ENCODE peak calls at places on chromosomes 12 and 14, in six cellular contexts. X is pancreas, N is ascending aorta, H is IMR-90, G is cardiac fibroblast, Q is AG09319. T is an unnamed sample.

GRCh38 chr14:44778562-44778961 is 183.2 kb downstream of the KLHL28 start:
- DNase-seq in X (no peak), N (no peak), H (peak), G (peak), Q (peak), T (no peak)

GRCh38 chr12:107411792-107412535 is 273.6 kb upstream of the PWP1 start:
- DNase-seq in X (no peak), N (no peak), H (peak), G (peak), Q (no peak), T (no peak)

GRCh38 chr12:68462799-68463198 is 130.6 kb upstream of the MDM1 start:
- DNase-seq in X (no peak), N (no peak), H (no peak), G (no peak), Q (no peak), T (no peak)

GRCh38 chr12:121578230-121579189 is 2.3 kb downstream of the KDM2B start:
- DNase-seq in X (peak), N (no peak), H (peak), G (peak), Q (no peak), T (peak)

GRCh38 chr14:91366749-91367148 is 50.9 kb downstream of the CCDC88C start:
- DNase-seq in X (peak), N (no peak), H (no peak), G (no peak), Q (no peak), T (no peak)

GRCh38 chr14:102527255-102528232 is 18.0 kb upstream of the ANKRD9 start:
- DNase-seq in X (no peak), N (no peak), H (no peak), G (peak), Q (no peak), T (peak)

GRCh38 chr12:53378222-53378621 is 1.8 kb upstream of the SP1 start:
- DNase-seq in X (no peak), N (no peak), H (no peak), G (no peak), Q (no peak), T (peak)

GRCh38 chr12:130202201-130202600 is 39.9 kb downstream of the FZD10 start:
- DNase-seq in X (no peak), N (no peak), H (no peak), G (no peak), Q (no peak), T (no peak)

GRCh38 chr14:39434401-39434800 is 2.2 kb upstream of the FBXO33 start:
- DNase-seq in X (no peak), N (no peak), H (peak), G (peak), Q (no peak), T (no peak)

GRCh38 chr12:51419473-51420228 is 5.0 kb upstream of the SLC4A8 start:
- DNase-seq in X (no peak), N (no peak), H (no peak), G (no peak), Q (no peak), T (no peak)

GRCh38 chr12:130500835-130501330 is 163.2 kb downstream of the PIWIL1 start:
- DNase-seq in X (no peak), N (no peak), H (no peak), G (no peak), Q (no peak), T (no peak)

GRCh38 chr14:61106627-61107147 is 125.6 kb downstream of the SLC38A6 start:
- DNase-seq in X (no peak), N (no peak), H (no peak), G (no peak), Q (no peak), T (no peak)
- TF ChIP-seq CTCF in X (no peak), N (no peak), H (peak), G (peak), Q (peak), T (no peak)

GRCh38 chr14:73662439-73663056 is 17.8 kb downstream of the DNAL1 start:
- DNase-seq in X (no peak), N (no peak), H (peak), G (peak), Q (peak), T (no peak)
- TF ChIP-seq CTCF in X (no peak), N (peak), H (peak), G (peak), Q (peak), T (no peak)

GRCh38 chr14:36658091-36659009 is 3.3 kb upstream of the PAX9 start:
- DNase-seq in X (no peak), N (no peak), H (no peak), G (no peak), Q (no peak), T (peak)

GRCh38 chr14:36661506-36662257 is at the start of gene PAX9:
- DNase-seq in X (peak), N (no peak), H (peak), G (peak), Q (peak), T (peak)

GRCh38 chr14:36659010-36659821 is 2.4 kb upstream of the PAX9 start:
- DNase-seq in X (no peak), N (no peak), H (no peak), G (no peak), Q (no peak), T (peak)

GRCh38 chr14:36660736-36661505 is 739 bp upstream of the PAX9 start:
- DNase-seq in X (no peak), N (no peak), H (no peak), G (no peak), Q (no peak), T (peak)

GRCh38 chr14:36659822-36660735 is 1.6 kb upstream of the PAX9 start:
- DNase-seq in X (no peak), N (no peak), H (no peak), G (no peak), Q (no peak), T (no peak)
- TF ChIP-seq CTCF in X (no peak), N (no peak), H (no peak), G (no peak), Q (no peak), T (no peak)

GRCh38 chr14:69865701-69866365 is 13.4 kb upstream of the SMOC1 start:
- DNase-seq in X (no peak), N (no peak), H (no peak), G (no peak), Q (no peak), T (no peak)

GRCh38 chr14:69859591-69859990 is 19.6 kb upstream of the SMOC1 start:
- DNase-seq in X (no peak), N (no peak), H (no peak), G (no peak), Q (no peak), T (no peak)

GRCh38 chr14:69860221-69860620 is 19.0 kb upstream of the SMOC1 start:
- DNase-seq in X (no peak), N (no peak), H (no peak), G (no peak), Q (no peak), T (no peak)

GRCh38 chr14:69861170-69861569 is 18.0 kb upstream of the SMOC1 start:
- DNase-seq in X (no peak), N (no peak), H (no peak), G (no peak), Q (no peak), T (no peak)

DNA sequence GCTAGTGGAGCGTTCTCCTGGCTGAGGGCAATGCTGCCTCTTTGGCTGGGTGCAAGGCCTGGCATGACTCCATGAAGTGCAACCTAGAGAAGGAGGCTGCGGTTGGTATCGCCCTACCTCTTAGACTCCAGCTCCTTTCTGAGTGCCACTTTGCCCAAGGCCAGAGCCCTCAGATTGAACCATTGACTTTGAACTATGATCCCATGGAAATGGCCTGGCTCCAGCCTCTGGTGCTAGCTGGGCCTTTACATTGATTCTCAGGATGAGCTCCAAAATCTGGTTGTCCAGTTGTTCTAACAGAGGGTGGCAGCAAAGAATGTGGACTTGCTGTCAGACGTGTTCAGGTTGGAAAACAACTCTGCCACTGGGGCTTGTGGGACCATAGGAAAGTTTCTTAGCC is 16.1 kb upstream of the SMOC1 start:
- DNase-seq in X (no peak), N (no peak), H (no peak), G (no peak), Q (no peak), T (no peak)
- TF ChIP-seq CTCF in X (no peak), N (no peak), H (no peak), G (no peak), Q (no peak), T (no peak)

GRCh38 chr12:50103351-50103750 is 457 bp upstream of the GPD1 start:
- DNase-seq in X (no peak), N (no peak), H (no peak), G (no peak), Q (no peak), T (no peak)

GRCh38 chr12:50102186-50102585 is 1.6 kb upstream of the GPD1 start:
- DNase-seq in X (no peak), N (no peak), H (no peak), G (no peak), Q (no peak), T (no peak)

GRCh38 chr12:50102648-50103309 is 1.0 kb upstream of the GPD1 start:
- DNase-seq in X (no peak), N (no peak), H (no peak), G (no peak), Q (no peak), T (no peak)

GRCh38 chr12:50100561-50100960 is 3.2 kb upstream of the GPD1 start:
- DNase-seq in X (no peak), N (no peak), H (no peak), G (no peak), Q (no peak), T (no peak)

DNA sequence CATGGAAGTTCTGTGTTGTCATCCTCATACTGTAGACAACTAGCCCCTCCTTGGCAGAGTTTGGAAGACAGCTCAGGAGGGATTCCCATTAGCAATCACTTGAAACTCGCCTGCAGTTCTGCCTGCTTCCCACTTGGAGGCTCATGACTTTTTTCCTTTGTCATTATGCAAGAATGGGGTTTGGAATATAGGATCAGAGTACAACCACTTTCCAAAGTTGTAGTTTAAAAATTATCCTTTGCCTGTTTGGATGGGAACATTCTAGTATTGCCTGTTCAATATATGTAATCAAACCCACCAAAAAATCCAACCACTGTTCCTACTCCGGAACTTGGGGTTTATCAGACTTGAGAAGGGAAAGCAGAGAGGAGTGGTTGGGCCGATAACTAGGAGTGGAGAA is 2.1 kb upstream of the GPD1 start:
- DNase-seq in X (no peak), N (no peak), H (peak), G (peak), Q (no peak), T (no peak)
- TF ChIP-seq CTCF in X (peak), N (peak), H (peak), G (peak), Q (peak), T (peak)

GRCh38 chr12:108738165-108738564 is 6.8 kb upstream of the CORO1C start:
- DNase-seq in X (no peak), N (no peak), H (no peak), G (no peak), Q (no peak), T (no peak)
- TF ChIP-seq CTCF in X (no peak), N (no peak), H (no peak), G (no peak), Q (no peak), T (no peak)